ENCODE peak calls at places on chromosome 14, in four cellular contexts. N is PC-9, I is suprapubic skin, B is uterus. K is an unnamed sample.

GRCh38 chr14:72567226-72567625 is 326.7 kb downstream of the DPF3 start:
- DNase-seq in N (no peak), I (no peak), B (no peak), K (no peak)

GRCh38 chr14:58631720-58632119 is 6.0 kb upstream of the DACT1 start:
- DNase-seq in N (no peak), I (no peak), B (no peak), K (no peak)

GRCh38 chr14:54209501-54210231 is 187.1 kb upstream of the CDKN3 start:
- DNase-seq in N (peak; percentile 7), I (no peak), B (no peak), K (no peak)

GRCh38 chr14:88085736-88086135 is 80.8 kb downstream of the GPR65 start:
- DNase-seq in N (no peak), I (no peak), B (no peak), K (no peak)

GRCh38 chr14:66595394-66595793 is 87.4 kb downstream of the GPHN start:
- DNase-seq in N (no peak), I (no peak), B (no peak), K (no peak)

GRCh38 chr14:99510556-99511139 is 29.4 kb downstream of the CCNK start:
- DNase-seq in N (no peak), I (no peak), B (no peak), K (no peak)

GRCh38 chr14:31024577-31025334 is 693 bp upstream of the AP4S1 start:
- DNase-seq in N (no peak), I (no peak), B (no peak), K (no peak)

GRCh38 chr14:77086951-77087350 is 11.1 kb upstream of the CIPC start:
- DNase-seq in N (no peak), I (no peak), B (no peak), K (no peak)

GRCh38 chr14:97379091-97379531 is 581.9 kb downstream of the VRK1 start:
- DNase-seq in N (no peak), I (no peak), B (no peak), K (no peak)

GRCh38 chr14:61963926-61964325 is 201.7 kb downstream of the SNAPC1 start:
- DNase-seq in N (no peak), I (no peak), B (no peak), K (no peak)

GRCh38 chr14:22547309-22547947 is 41.6 kb downstream of the DAD1 start:
- DNase-seq in N (no peak), I (no peak), B (no peak), K (no peak)

GRCh38 chr14:93930989-93931307 is 3.8 kb downstream of the FAM181A start:
- DNase-seq in N (no peak), I (no peak), B (no peak), K (no peak)
- H3K36me3 ChIP-seq in N (no peaks in the 10 kb centered on the region), I (no peaks in the 10 kb centered on the region), B (no peaks in the 10 kb centered on the region), K (no peaks in the 10 kb centered on the region)

DNA sequence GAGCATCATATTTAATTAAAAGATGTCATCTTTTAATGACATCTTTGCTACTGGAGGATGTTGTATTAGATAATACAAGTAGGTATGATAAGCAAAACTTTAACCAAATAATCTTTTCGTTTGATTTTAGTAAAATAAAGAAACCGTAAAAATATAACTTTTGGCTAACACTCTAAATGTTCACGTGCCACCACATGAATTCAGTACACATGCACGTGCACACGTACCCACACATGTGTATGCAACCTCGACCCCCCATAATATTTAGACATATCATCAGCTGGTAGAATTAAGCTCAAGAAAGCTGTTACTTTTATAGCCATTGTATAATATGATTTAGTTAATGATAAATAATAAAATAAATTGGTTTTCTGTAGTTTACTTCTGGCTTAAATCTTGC is 566.6 kb upstream of the FBXO33 start:
- DNase-seq in N (no peak), I (no peak), B (no peak), K (no peak)
- TF ChIP-seq CTCF in N (no peak), I (no peak), B (no peak), K (no peak)

DNA sequence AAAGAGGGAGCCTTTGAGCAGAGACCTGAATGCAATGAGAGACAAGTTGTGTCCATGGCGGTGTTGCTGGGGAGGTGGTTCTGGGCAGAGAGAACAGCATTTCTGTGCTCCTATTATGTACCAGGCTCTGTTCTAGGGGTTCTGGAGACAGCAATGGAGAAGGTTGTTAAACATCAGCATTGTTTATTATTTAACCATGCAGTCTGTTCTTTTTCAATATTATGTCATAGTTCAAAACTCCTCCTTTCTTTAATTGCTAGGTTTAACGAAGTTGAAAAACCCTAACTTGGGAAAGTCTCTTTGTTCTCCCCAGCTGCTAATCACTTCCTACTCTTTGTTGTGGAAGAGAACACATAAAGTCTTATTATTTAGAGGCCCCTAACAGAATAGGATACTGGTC is 279.3 kb downstream of the RAD51B start:
- DNase-seq in N (no peak), I (no peak), B (no peak), K (no peak)
- H3K4me1 ChIP-seq in N (no peaks in the 10 kb centered on the region), I (peaks cover 2% of the 10 kb centered on the region), B (no peaks in the 10 kb centered on the region), K (no peaks in the 10 kb centered on the region)

GRCh38 chr14:55609681-55610080 is 29.7 kb downstream of the KTN1 start:
- DNase-seq in N (peak; percentile 7), I (no peak), B (no peak), K (no peak)

GRCh38 chr14:55614304-55614703 is 34.3 kb downstream of the KTN1 start:
- DNase-seq in N (no peak), I (no peak), B (no peak), K (no peak)

GRCh38 chr14:55607386-55607785 is 27.4 kb downstream of the KTN1 start:
- DNase-seq in N (no peak), I (no peak), B (no peak), K (no peak)

GRCh38 chr14:55610717-55611370 is 30.8 kb downstream of the KTN1 start:
- DNase-seq in N (no peak), I (no peak), B (no peak), K (no peak)

DNA sequence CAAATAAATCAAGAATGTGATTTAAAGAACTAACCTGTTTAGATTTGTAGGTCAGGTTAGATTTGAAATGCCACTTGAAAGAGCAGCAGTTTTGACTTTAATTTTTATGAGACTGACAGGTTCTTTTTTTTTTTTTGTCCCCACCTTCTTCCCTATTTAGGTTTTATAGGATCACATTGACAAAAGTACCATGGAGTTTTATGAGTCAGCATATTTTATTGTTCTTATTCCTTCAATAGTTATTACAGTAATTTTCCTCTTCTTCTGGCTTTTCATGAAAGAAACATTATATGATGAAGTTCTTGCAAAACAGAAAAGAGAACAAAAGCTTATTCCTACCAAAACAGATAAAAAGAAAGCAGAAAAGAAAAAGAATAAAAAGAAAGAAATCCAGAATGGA is 31.9 kb downstream of the KTN1 start:
- DNase-seq in N (no peak), I (no peak), B (no peak), K (no peak)
- H3K36me3 ChIP-seq in N (peaks cover 23% of the 10 kb centered on the region), I (peaks cover 22% of the 10 kb centered on the region), B (no peaks in the 10 kb centered on the region), K (peaks cover 52% of the 10 kb centered on the region)

DNA sequence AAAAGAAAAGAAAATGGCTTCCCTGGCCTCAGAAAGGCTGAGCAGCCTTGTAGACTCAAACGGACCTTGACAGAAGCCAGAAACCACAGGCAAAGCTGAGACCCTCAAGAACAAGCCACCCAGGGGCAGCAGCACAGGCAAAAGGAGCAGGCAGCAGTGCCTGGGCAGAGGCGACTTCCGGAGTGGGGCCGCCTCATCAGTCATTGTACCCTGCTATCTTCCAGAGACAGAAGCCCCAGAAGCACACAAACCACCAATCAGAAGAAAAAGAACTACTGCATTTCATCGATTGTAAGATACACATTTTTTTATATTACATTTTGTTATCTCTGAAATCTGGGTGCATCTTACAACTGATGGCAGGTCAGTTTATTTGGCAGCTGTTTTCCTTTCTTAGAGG is 58.2 kb upstream of the ZFP36L1 start:
- DNase-seq in N (no peak), I (no peak), B (no peak), K (no peak)
- TF ChIP-seq CTCF in N (no peak), I (no peak), B (no peak), K (no peak)

GRCh38 chr14:70646705-70647104 is 5.0 kb downstream of the TTC9 start:
- DNase-seq in N (no peak), I (no peak), B (no peak), K (no peak)
- H3K4me1 ChIP-seq in N (peaks cover 20% of the 10 kb centered on the region), I (peaks cover 9% of the 10 kb centered on the region), B (no peaks in the 10 kb centered on the region), K (peaks cover 10% of the 10 kb centered on the region)

GRCh38 chr14:92074555-92074954 is 31.8 kb downstream of the ATXN3 start:
- DNase-seq in N (no peak), I (no peak), B (no peak), K (no peak)
- H3K36me3 ChIP-seq in N (no peaks in the 10 kb centered on the region), I (peaks cover 93% of the 10 kb centered on the region), B (no peaks in the 10 kb centered on the region), K (peaks cover 63% of the 10 kb centered on the region)

GRCh38 chr14:32044454-32044853 is 32.6 kb upstream of the ARHGAP5 start:
- DNase-seq in N (no peak), I (no peak), B (no peak), K (no peak)
- TF ChIP-seq CTCF in N (no peak), I (no peak), B (no peak), K (no peak)

K was measured in RWPE2.